ENCODE peak calls at places on chromosomes 5 and 9, in nine cellular contexts. M, P, B, D, X, U, V, H and T are unnamed samples.

GRCh38 chr9:87157366-87158031 is 210.2 kb upstream of the GAS1 start:
- DNase-seq in M (no peak), U (no peak), P (no peak), D (no peak), B (no peak), X (no peak), V (no peak), H (no peak), T (no peak)

GRCh38 chr5:157993201-157993600 is 134.3 kb upstream of the CLINT1 start:
- DNase-seq in D (no peak), B (no peak), P (no peak), H (no peak), U (no peak), V (no peak), M (no peak), X (no peak), T (no peak)

GRCh38 chr9:94801685-94802084 is 75.2 kb downstream of the AOPEP start:
- DNase-seq in B (no peak), U (no peak), V (peak; percentile 59), M (peak; percentile 42), X (no peak), D (no peak), P (no peak), H (peak; percentile 48), T (no peak)

GRCh38 chr9:113568481-113569321 is 105.2 kb downstream of the RGS3 start:
- DNase-seq in M (no peak), V (no peak), P (no peak), H (peak; percentile 37), B (no peak), D (no peak), X (no peak), U (no peak), T (no peak)

GRCh38 chr9:26158631-26159150 is 480.4 kb upstream of the TUSC1 start:
- DNase-seq in M (no peak), B (no peak), V (no peak), D (no peak), P (no peak), X (no peak), H (no peak), U (no peak), T (no peak)

GRCh38 chr9:33289501-33289900 is 815 bp upstream of the NFX1 start:
- DNase-seq in H (no peak), B (no peak), D (no peak), V (no peak), X (peak; percentile 25), M (peak; percentile 29), U (peak; percentile 7), P (no peak), T (no peak)

GRCh38 chr5:64766105-64766504 is 2.4 kb downstream of the SREK1IP1 start:
- DNase-seq in P (no peak), B (no peak), M (no peak), U (no peak), D (no peak), V (no peak), X (no peak), H (no peak), T (no peak)

GRCh38 chr5:160173-160510 is 31.2 kb upstream of the LRRC14B start:
- DNase-seq in U (no peak), X (no peak), M (no peak), B (peak; percentile 83), D (peak; percentile 91), V (no peak), H (no peak), P (no peak), T (no peak)

GRCh38 chr9:14096182-14096922 is 217.6 kb downstream of the NFIB start:
- DNase-seq in B (peak; percentile 90), M (peak; percentile 80), X (no peak), D (peak; percentile 57), V (no peak), P (no peak), H (no peak), U (peak; percentile 36), T (no peak)

GRCh38 chr9:94181782-94182181 is 77.3 kb upstream of the ZNF169 start:
- DNase-seq in U (no peak), B (no peak), V (no peak), M (no peak), H (no peak), D (no peak), X (no peak), P (no peak), T (no peak)

GRCh38 chr9:121399126-121399882 is 29.3 kb upstream of the STOM start:
- DNase-seq in X (no peak), M (no peak), H (no peak), V (no peak), B (no peak), U (no peak), D (no peak), P (no peak), T (no peak)

GRCh38 chr5:10452768-10453331 is 11.2 kb downstream of the ROPN1L start:
- DNase-seq in U (peak; percentile 82), V (no peak), X (no peak), D (peak; percentile 84), H (peak; percentile 92), P (no peak), B (peak; percentile 74), M (peak; percentile 91), T (peak; percentile 3)

GRCh38 chr9:87540444-87541105 is 42.9 kb downstream of the DAPK1 start:
- DNase-seq in V (no peak), H (no peak), D (no peak), P (no peak), M (peak; percentile 38), U (no peak), B (peak; percentile 18), X (no peak), T (no peak)

GRCh38 chr5:77239126-77239741 is 28.8 kb downstream of the PDE8B start:
- DNase-seq in H (peak; percentile 19), B (peak; percentile 34), M (peak; percentile 29), D (peak; percentile 58), X (no peak), U (no peak), P (no peak), V (no peak), T (no peak)

GRCh38 chr9:15492485-15493150 is 18.2 kb downstream of the PSIP1 start:
- DNase-seq in H (no peak), X (no peak), V (no peak), U (no peak), B (no peak), M (no peak), P (no peak), D (no peak), T (no peak)

GRCh38 chr5:12175914-12176585 is 271.8 kb upstream of the CTNND2 start:
- DNase-seq in H (no peak), X (no peak), D (peak; percentile 23), U (no peak), P (no peak), M (no peak), B (no peak), V (no peak), T (no peak)

GRCh38 chr5:173319610-173320100 is 8.6 kb downstream of the STC2 start:
- DNase-seq in X (no peak), V (no peak), D (peak; percentile 45), B (no peak), M (no peak), U (no peak), P (no peak), H (no peak), T (no peak)

GRCh38 chr9:134641173-134641985 is at the start of gene COL5A1:
- DNase-seq in M (peak; percentile 96), V (peak; percentile 65), B (peak; percentile 87), H (peak; percentile 94), X (peak; percentile 34), P (peak; percentile 74), D (peak; percentile 92), U (peak; percentile 96), T (no peak)

GRCh38 chr5:21792736-21793135 is 1060.4 kb downstream of the CDH12 start:
- DNase-seq in D (no peak), U (no peak), B (no peak), H (no peak), M (no peak), P (no peak), V (no peak), X (no peak), T (no peak)

GRCh38 chr5:177496111-177497010 is 1.0 kb downstream of the PDLIM7 start:
- DNase-seq in B (peak; percentile 91), X (no peak), H (peak; percentile 84), P (no peak), D (peak; percentile 79), V (peak; percentile 34), U (peak; percentile 97), M (peak; percentile 94), T (no peak)